ENCODE peak calls at places on chromosomes 13 and 19, in six cellular contexts. W is astrocyte; S is effector memory CD4-positive, alpha-beta T cell; H is cardiac muscle cell; F is CD4-positive, CD25-positive, alpha-beta regulatory T cell; N is SK-N-SH. D is an unnamed sample.

GRCh38 chr13:98103942-98104880 is 38.7 kb upstream of the FARP1 start:
- DNase-seq in W (no peak), S (no peak), H (no peak), F (no peak), N (peak; percentile 27), D (no peak)

GRCh38 chr19:28290963-28291657 is 921.8 kb downstream of the UQCRFS1 start:
- DNase-seq in W (no peak), S (no peak), H (no peak), F (no peak), N (no peak), D (peak; percentile 88)

GRCh38 chr19:37309834-37310575 is 60.9 kb upstream of the ZNF527 start:
- DNase-seq in W (no peak), S (no peak), H (no peak), F (peak; percentile 42), N (peak; percentile 32), D (peak; percentile 59)

GRCh38 chr13:75869981-75870380 is 233.9 kb downstream of the LMO7 start:
- DNase-seq in W (no peak), S (no peak), H (no peak), F (peak; percentile 5), N (no peak), D (no peak)

GRCh38 chr19:11652056-11652455 is 54.8 kb downstream of the ZNF627 start:
- DNase-seq in W (no peak), S (no peak), H (no peak), F (no peak), N (no peak), D (no peak)

GRCh38 chr19:4140237-4140711 is 13.2 kb upstream of the CREB3L3 start:
- DNase-seq in W (peak; percentile 34), S (no peak), H (peak; percentile 74), F (peak; percentile 27), N (peak; percentile 86), D (peak; percentile 78)

GRCh38 chr13:81017525-81018152 is 676.7 kb upstream of the SPRY2 start:
- DNase-seq in W (peak; percentile 13), S (no peak), H (peak; percentile 70), F (no peak), N (peak; percentile 44), D (no peak)

GRCh38 chr19:36115453-36116343 is at the start of gene TBCB:
- DNase-seq in W (peak; percentile 14), S (no peak), H (peak; percentile 45), F (peak; percentile 13), N (peak; percentile 90), D (no peak)

GRCh38 chr13:64529874-64530485 is 2700.2 kb downstream of the PCDH9 start:
- DNase-seq in W (no peak), S (no peak), H (peak; percentile 33), F (no peak), N (peak; percentile 14), D (peak; percentile 71)

GRCh38 chr13:87887459-87888123 is 216.4 kb downstream of the SLITRK5 start:
- DNase-seq in W (no peak), S (no peak), H (no peak), F (no peak), N (no peak), D (no peak)

GRCh38 chr19:35013047-35013819 is 13.1 kb downstream of the GRAMD1A start:
- DNase-seq in W (peak; percentile 19), S (peak; percentile 73), H (peak; percentile 89), F (peak; percentile 80), N (peak; percentile 94), D (peak; percentile 96)

GRCh38 chr13:96617528-96617927 is 376.7 kb downstream of the OXGR1 start:
- DNase-seq in W (no peak), S (no peak), H (no peak), F (no peak), N (no peak), D (no peak)

GRCh38 chr19:28242317-28242927 is 970.5 kb downstream of the UQCRFS1 start:
- DNase-seq in W (no peak), S (no peak), H (peak; percentile 60), F (no peak), N (peak; percentile 44), D (peak; percentile 81)

GRCh38 chr13:106630650-106631049 is 62.7 kb upstream of the ARGLU1 start:
- DNase-seq in W (no peak), S (no peak), H (no peak), F (no peak), N (no peak), D (no peak)

GRCh38 chr19:10565567-10566407 is at the start of gene KRI1:
- DNase-seq in W (peak; percentile 85), S (peak; percentile 98), H (peak; percentile 99), F (peak; percentile 99), N (peak; percentile 99), D (peak; percentile 99)

GRCh38 chr19:54803410-54803809 is at the start of gene KIR2DL4:
- DNase-seq in W (no peak), S (no peak), H (no peak), F (no peak), N (no peak), D (no peak)

GRCh38 chr13:107138468-107138867 is 570.5 kb upstream of the ARGLU1 start:
- DNase-seq in W (no peak), S (no peak), H (no peak), F (no peak), N (no peak), D (peak; percentile 49)

GRCh38 chr19:31537136-31537535 is 187.9 kb upstream of the TSHZ3 start:
- DNase-seq in W (no peak), S (no peak), H (no peak), F (no peak), N (no peak), D (no peak)

GRCh38 chr13:90533866-90534265 is 813.6 kb upstream of the MIR17HG start:
- DNase-seq in W (no peak), S (no peak), H (no peak), F (no peak), N (no peak), D (no peak)

GRCh38 chr13:73672492-73672891 is 461.7 kb downstream of the KLF12 start:
- DNase-seq in W (peak; percentile 34), S (no peak), H (no peak), F (no peak), N (no peak), D (no peak)

GRCh38 chr19:1861599-1862031 is 1.8 kb downstream of the KLF16 start:
- DNase-seq in W (no peak), S (no peak), H (no peak), F (no peak), N (no peak), D (no peak)

GRCh38 chr13:26380930-26381329 is 127.0 kb downstream of the CDK8 start:
- DNase-seq in W (no peak), S (no peak), H (no peak), F (no peak), N (no peak), D (no peak)

GRCh38 chr19:41546386-41546789 is 29.6 kb upstream of the CEACAM21 start:
- DNase-seq in W (no peak), S (no peak), H (no peak), F (peak; percentile 48), N (no peak), D (no peak)

GRCh38 chr19:34519602-34520001 is 38.0 kb downstream of the WTIP start:
- DNase-seq in W (no peak), S (no peak), H (no peak), F (no peak), N (no peak), D (no peak)

GRCh38 chr13:64471916-64472315 is 2758.2 kb downstream of the PCDH9 start:
- DNase-seq in W (peak; percentile 45), S (no peak), H (peak; percentile 62), F (no peak), N (peak; percentile 22), D (no peak)

GRCh38 chr13:81639984-81640582 is 1299.2 kb upstream of the SPRY2 start:
- DNase-seq in W (no peak), S (no peak), H (no peak), F (no peak), N (peak; percentile 8), D (no peak)

GRCh38 chr19:48963371-48964204 is 1.5 kb upstream of the FTL start:
- DNase-seq in W (peak; percentile 51), S (peak; percentile 23), H (peak; percentile 76), F (no peak), N (no peak), D (peak; percentile 94)

GRCh38 chr13:83024955-83025594 is 857.2 kb downstream of the SLITRK1 start:
- DNase-seq in W (no peak), S (no peak), H (peak; percentile 4), F (no peak), N (no peak), D (peak; percentile 48)

GRCh38 chr19:4090351-4091220 is 23.9 kb upstream of the ZBTB7A start:
- DNase-seq in W (no peak), S (no peak), H (no peak), F (no peak), N (no peak), D (no peak)

GRCh38 chr19:7083076-7083956 is 13.8 kb downstream of the ZNF557 start:
- DNase-seq in W (peak; percentile 37), S (no peak), H (peak; percentile 41), F (no peak), N (no peak), D (peak; percentile 47)

GRCh38 chr13:32247887-32248286 is 67.3 kb downstream of the ZAR1L start:
- DNase-seq in W (no peak), S (no peak), H (no peak), F (no peak), N (no peak), D (no peak)

GRCh38 chr19:5624741-5625140 is 1.9 kb downstream of the SAFB start:
- DNase-seq in W (no peak), S (no peak), H (no peak), F (no peak), N (no peak), D (no peak)

GRCh38 chr19:7516281-7516862 is 469 bp downstream of the ZNF358 start:
- DNase-seq in W (no peak), S (no peak), H (no peak), F (no peak), N (no peak), D (no peak)

GRCh38 chr19:33064117-33064777 is 441 bp downstream of the RHPN2 start:
- DNase-seq in W (no peak), S (no peak), H (peak; percentile 15), F (no peak), N (peak; percentile 84), D (peak; percentile 89)

GRCh38 chr19:3335431-3336350 is 30.7 kb upstream of the NFIC start:
- DNase-seq in W (no peak), S (no peak), H (peak; percentile 71), F (no peak), N (no peak), D (no peak)

GRCh38 chr19:13155472-13156284 is 5.5 kb downstream of the IER2 start:
- DNase-seq in W (peak; percentile 70), S (peak; percentile 73), H (peak; percentile 95), F (peak; percentile 72), N (peak; percentile 63), D (peak; percentile 94)
- H3K27ac ChIP-seq in W (peak overlapping the region; percentile 95), S (peak overlapping the region; percentile 94), H (peak overlapping the region; percentile 18), F (peak overlapping the region; percentile 97), N (peak overlapping the region; percentile 47), D (peak overlapping the region; percentile 97)

GRCh38 chr13:40946485-40946884 is 72.6 kb downstream of the ELF1 start:
- DNase-seq in W (no peak), S (no peak), H (no peak), F (no peak), N (no peak), D (no peak)
- H3K36me3 ChIP-seq in W (peaks cover 6% of the 10 kb centered on the region), S (peaks cover 67% of the 10 kb centered on the region), H (peaks cover 12% of the 10 kb centered on the region), F (peaks cover 94% of the 10 kb centered on the region), N (peaks cover 19% of the 10 kb centered on the region), D (peaks cover 40% of the 10 kb centered on the region)

GRCh38 chr13:110911880-110912279 is 3.0 kb downstream of the ANKRD10 start:
- DNase-seq in W (peak; percentile 29), S (no peak), H (no peak), F (no peak), N (no peak), D (no peak)
- H3K4me3 ChIP-seq in W (no peak overlapping the region), S (no peak overlapping the region), H (no peak overlapping the region), F (peak overlapping the region; percentile 96), N (peak overlapping the region; percentile 90), D (peak overlapping the region; percentile 99)

GRCh38 chr19:14432817-14433453 is at the start of gene PKN1:
- DNase-seq in W (no peak), S (no peak), H (peak; percentile 46), F (peak; percentile 23), N (peak; percentile 95), D (peak; percentile 84)
- H3K27ac ChIP-seq in W (no peak within 1 kb of the TSS), S (peak within 1 kb of the TSS; percentile 73), H (no peak within 1 kb of the TSS), F (peak within 1 kb of the TSS; percentile 74), N (peak within 1 kb of the TSS; percentile 88), D (no peak within 1 kb of the TSS)

D was measured in endodermal cell.